ENCODE peak calls at places on chromosomes 5 and 9, in eight cellular contexts. I is NCI-H69; G is germinal center; L is neural crest cell; U is LoVo; H is CD8-positive, alpha-beta memory T cell; M is endodermal cell; F is nucleus accumbens. C is an unnamed sample.
A peak's percentile ranks its signal among the peaks of the same experiment; 100 is the strongest.

GRCh38 chr9:81150016-81150625 is 539.2 kb downstream of the TLE1 start:
- DNase-seq in G (no peak), H (no peak), L (no peak), U (no peak), M (no peak), F (no peak), I (peak; percentile 64), C (no peak)

GRCh38 chr9:37002413-37003217 is 31.5 kb downstream of the PAX5 start:
- DNase-seq in I (no peak), F (no peak), U (no peak), L (no peak), G (peak; percentile 41), M (peak; percentile 63), H (no peak), C (no peak)

GRCh38 chr5:392431-392988 is 50.5 kb upstream of the EXOC3 start:
- DNase-seq in M (peak; percentile 63), G (peak; percentile 9), I (no peak), U (no peak), F (no peak), L (no peak), H (peak; percentile 56), C (no peak)

GRCh38 chr9:125240649-125240999 is 519 bp downstream of the HSPA5 start:
- DNase-seq in I (peak; percentile 73), G (peak; percentile 22), L (no peak), U (no peak), H (no peak), M (no peak), F (no peak), C (no peak)

GRCh38 chr9:90815183-90815943 is 13.7 kb downstream of the SYK start:
- DNase-seq in H (peak; percentile 6), I (peak; percentile 56), L (no peak), F (no peak), G (no peak), U (no peak), M (no peak), C (no peak)

GRCh38 chr5:33364406-33364805 is 76.4 kb upstream of the TARS1 start:
- DNase-seq in G (no peak), L (no peak), M (no peak), F (no peak), H (no peak), I (no peak), U (no peak), C (no peak)

GRCh38 chr9:98185611-98186171 is 6.7 kb downstream of the CORO2A start:
- DNase-seq in I (peak; percentile 58), H (no peak), U (no peak), G (no peak), F (no peak), L (no peak), M (no peak), C (no peak)

GRCh38 chr5:139912158-139912557 is 116.5 kb downstream of the PSD2 start:
- DNase-seq in L (no peak), H (no peak), F (no peak), I (no peak), M (no peak), U (no peak), G (no peak), C (no peak)

GRCh38 chr9:129954868-129955550 is 88.0 kb downstream of the FNBP1 start:
- DNase-seq in F (no peak), L (no peak), G (no peak), H (no peak), I (no peak), M (no peak), U (no peak), C (no peak)

GRCh38 chr5:147303251-147303650 is 68.4 kb downstream of the STK32A start:
- DNase-seq in F (no peak), M (no peak), H (no peak), U (no peak), L (no peak), I (no peak), G (no peak), C (no peak)

GRCh38 chr5:150523472-150524350 is 15.8 kb downstream of the NDST1 start:
- DNase-seq in H (peak; percentile 18), U (no peak), G (peak; percentile 43), I (peak; percentile 84), F (no peak), M (peak; percentile 82), L (peak; percentile 26), C (peak; percentile 29)